ENCODE peak calls at places on chromosome 1, in five cellular contexts. R, A, E, Q and M are unnamed samples.

GRCh38 chr1:183841950-183842816 is 37.3 kb downstream of the RGL1 start:
- DNase-seq in R (peak; percentile 74), A (peak; percentile 76), E (no peak), Q (peak; percentile 99), M (peak; percentile 96)

GRCh38 chr1:29285771-29286170 is 49.4 kb downstream of the PTPRU start:
- DNase-seq in R (no peak), A (no peak), E (no peak), Q (no peak), M (no peak)

GRCh38 chr1:50978144-50978851 is 8.3 kb downstream of the CDKN2C start:
- DNase-seq in R (peak; percentile 55), A (peak; percentile 74), E (peak; percentile 94), Q (peak; percentile 52), M (peak; percentile 60)

GRCh38 chr1:114676115-114676514 is 6.3 kb upstream of the DENND2C start:
- DNase-seq in R (no peak), A (no peak), E (no peak), Q (no peak), M (no peak)

GRCh38 chr1:7489586-7489985 is 281.5 kb upstream of the VAMP3 start:
- DNase-seq in R (no peak), A (no peak), E (no peak), Q (no peak), M (no peak)

GRCh38 chr1:172976222-172977041 is 74.3 kb downstream of the TNFSF18 start:
- DNase-seq in R (peak; percentile 78), A (peak; percentile 100), E (no peak), Q (no peak), M (peak; percentile 91)

GRCh38 chr1:61873581-61873980 is 131.3 kb downstream of the PATJ start:
- DNase-seq in R (no peak), A (no peak), E (no peak), Q (no peak), M (no peak)

GRCh38 chr1:56837244-56837926 is 17.2 kb upstream of the C8A start:
- DNase-seq in R (no peak), A (peak; percentile 25), E (no peak), Q (no peak), M (no peak)

GRCh38 chr1:233790662-233791371 is 113.7 kb upstream of the SLC35F3 start:
- DNase-seq in R (peak; percentile 81), A (peak; percentile 87), E (peak; percentile 78), Q (peak; percentile 61), M (peak; percentile 56)

GRCh38 chr1:53625049-53625448 is 113.9 kb downstream of the GLIS1 start:
- DNase-seq in R (no peak), A (no peak), E (no peak), Q (no peak), M (peak; percentile 21)

GRCh38 chr1:113812661-113813135 is 422 bp upstream of the RSBN1 start:
- DNase-seq in R (peak; percentile 18), A (no peak), E (peak; percentile 63), Q (no peak), M (no peak)

GRCh38 chr1:162562452-162562828 is 918 bp downstream of the UAP1 start:
- DNase-seq in R (peak; percentile 27), A (peak; percentile 80), E (no peak), Q (peak; percentile 11), M (peak; percentile 73)

GRCh38 chr1:181101581-181102226 is 13.2 kb downstream of the IER5 start:
- DNase-seq in R (no peak), A (peak; percentile 52), E (peak; percentile 93), Q (no peak), M (peak; percentile 63)

GRCh38 chr1:3530086-3530930 is 75.8 kb downstream of the ARHGEF16 start:
- DNase-seq in R (peak; percentile 56), A (peak; percentile 57), E (peak; percentile 68), Q (no peak), M (no peak)

GRCh38 chr1:214569357-214570004 is 18.1 kb upstream of the PTPN14 start:
- DNase-seq in R (no peak), A (peak; percentile 85), E (no peak), Q (no peak), M (peak; percentile 72)

GRCh38 chr1:40703316-40703715 is 11.8 kb downstream of the NFYC start:
- DNase-seq in R (no peak), A (peak; percentile 28), E (no peak), Q (no peak), M (peak; percentile 90)

DNA sequence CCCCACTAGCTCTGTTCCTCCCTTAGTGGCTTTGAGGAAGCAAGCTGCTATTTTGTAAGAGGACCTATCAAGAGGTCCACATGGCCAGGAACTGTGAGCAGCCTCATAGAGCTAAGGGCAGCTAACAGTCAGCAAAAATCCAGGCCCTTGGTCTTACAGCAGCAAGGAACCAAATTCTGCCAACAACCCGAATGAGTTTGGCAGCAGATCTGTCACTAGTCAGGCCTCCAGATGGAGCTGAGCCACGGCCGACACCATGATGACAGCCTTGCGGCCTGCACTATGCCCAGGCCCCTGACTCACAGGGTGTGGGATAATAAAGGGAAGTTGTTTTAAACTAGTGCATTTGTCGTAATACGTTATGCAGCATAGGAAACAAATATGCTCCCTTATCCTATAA is 28.0 kb upstream of the H3-3A start:
- DNase-seq in R (peak; percentile 62), A (peak; percentile 81), E (no peak), Q (no peak), M (peak; percentile 100)
- H2AFZ ChIP-seq in R (no peak overlapping the region), A (peak overlapping the region; percentile 79), E (peak overlapping the region; percentile 66), Q (no peak overlapping the region), M (no peak overlapping the region)

GRCh38 chr1:27567183-27567526 is 36.8 kb downstream of the AHDC1 start:
- DNase-seq in R (peak; percentile 38), A (no peak), E (no peak), Q (no peak), M (no peak)
- H3K4me1 ChIP-seq in R (peaks cover 94% of the 10 kb centered on the region), A (peaks cover 39% of the 10 kb centered on the region), E (peaks cover 73% of the 10 kb centered on the region), Q (peaks cover 6% of the 10 kb centered on the region), M (peaks cover 77% of the 10 kb centered on the region)

DNA sequence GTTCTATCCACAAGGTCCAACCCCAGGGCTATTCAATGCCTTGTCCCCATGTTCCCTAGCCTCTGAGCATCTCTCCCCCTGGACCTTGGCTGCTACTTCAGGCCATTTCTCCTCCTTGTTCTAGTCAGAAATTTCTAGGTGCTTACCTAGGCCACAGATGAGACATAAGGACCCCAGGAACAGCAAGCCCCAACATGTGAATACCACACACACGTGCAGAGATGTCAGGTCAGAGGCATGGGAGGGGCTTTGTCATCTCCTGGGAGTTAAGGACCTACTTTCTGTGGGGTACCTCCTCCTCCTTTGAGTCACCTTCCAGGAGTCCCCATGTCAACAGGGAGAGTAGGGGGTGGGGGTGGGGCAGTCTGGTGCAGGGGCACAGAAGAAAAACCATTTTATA is 7.1 kb upstream of the RGS16 start:
- DNase-seq in R (no peak), A (no peak), E (no peak), Q (no peak), M (no peak)
- H2AFZ ChIP-seq in R (no peak overlapping the region), A (no peak overlapping the region), E (peak overlapping the region; percentile 19), Q (no peak overlapping the region), M (no peak overlapping the region)

DNA sequence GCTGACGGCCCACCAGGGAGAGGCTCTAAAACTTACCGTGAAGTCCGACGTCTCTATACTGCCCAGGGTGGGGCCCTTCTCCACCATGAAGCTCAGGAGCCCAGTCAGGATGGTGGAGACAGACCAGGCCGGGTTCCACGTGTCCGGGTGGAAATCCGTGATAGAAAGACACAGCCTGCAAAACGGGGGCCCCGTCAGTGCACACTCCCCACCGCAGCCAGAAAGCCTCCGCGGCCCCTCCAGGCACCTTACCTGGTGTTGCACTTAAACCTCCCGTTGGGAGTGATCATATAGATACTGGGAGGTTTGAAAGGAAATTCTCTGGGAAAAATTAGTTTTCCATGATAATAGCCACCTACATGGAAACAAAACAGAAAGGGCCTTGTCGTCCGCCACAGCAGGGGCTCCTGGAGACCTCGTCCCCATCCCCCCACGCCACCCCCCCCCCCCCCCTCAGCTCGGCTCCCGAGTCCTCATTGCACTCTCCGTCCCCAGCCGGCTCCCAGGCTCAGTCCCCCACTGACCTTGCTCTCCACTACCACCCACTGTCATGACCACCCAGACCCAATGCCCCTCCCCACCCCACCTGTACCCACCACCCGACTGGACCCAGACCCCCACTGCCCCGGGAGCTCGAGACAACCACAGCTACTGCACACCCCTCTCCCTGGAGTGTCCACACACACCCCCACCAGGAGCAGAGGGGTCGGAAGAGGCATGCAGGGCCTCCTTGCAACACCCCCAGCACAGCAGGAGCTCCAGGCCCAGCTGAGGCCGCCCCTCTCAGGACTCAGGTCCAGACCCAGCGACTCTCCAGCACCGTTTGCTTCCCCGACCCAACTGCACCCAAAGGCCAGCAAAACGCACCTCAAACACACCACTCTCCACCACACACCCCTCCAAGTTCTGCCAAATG is 10.7 kb upstream of the C1QTNF12 start:
- DNase-seq in R (no peak), A (no peak), E (no peak), Q (no peak), M (no peak)
- H3K4me1 ChIP-seq in R (no peaks in the 10 kb centered on the region), A (peaks cover 12% of the 10 kb centered on the region), E (peaks cover 9% of the 10 kb centered on the region), Q (no peaks in the 10 kb centered on the region), M (peaks cover 2% of the 10 kb centered on the region)